ENCODE peak calls at places on chromosomes 11 and 22, in five cellular contexts. K, P, R, Q and W are unnamed samples.

GRCh38 chr22:45554040-45554406 is 51.3 kb downstream of the FBLN1 start:
- DNase-seq in Q (no peak), K (no peak), R (no peak), P (no peak), W (no peak)

GRCh38 chr11:66835762-66836405 is 7.4 kb upstream of the RCE1 start:
- DNase-seq in K (no peak), R (no peak), Q (peak), P (no peak), W (no peak)

GRCh38 chr11:11786771-11787170 is 55.0 kb upstream of the USP47 start:
- DNase-seq in P (no peak), Q (peak), K (no peak), R (no peak), W (no peak)

GRCh38 chr11:84564180-84564866 is 1062.8 kb downstream of the DLG2 start:
- DNase-seq in R (peak), P (peak), K (peak), Q (peak), W (no peak)

GRCh38 chr11:73239571-73240189 is 21.6 kb downstream of the P2RY2 start:
- DNase-seq in P (no peak), Q (no peak), K (no peak), R (no peak), W (no peak)

GRCh38 chr22:28220626-28221363 is 301.7 kb upstream of the PITPNB start:
- DNase-seq in P (no peak), R (no peak), Q (no peak), K (no peak), W (no peak)

GRCh38 chr11:3153291-3153861 is 11.7 kb downstream of the OSBPL5 start:
- DNase-seq in R (peak), K (no peak), P (no peak), Q (peak), W (peak)

GRCh38 chr22:22593250-22593649 is 34.2 kb upstream of the PRAME start:
- DNase-seq in K (no peak), P (no peak), Q (no peak), R (no peak), W (no peak)

GRCh38 chr11:47714554-47715081 is 551 bp downstream of the AGBL2 start:
- DNase-seq in P (peak), K (no peak), R (no peak), Q (no peak), W (no peak)

GRCh38 chr22:36331306-36331911 is 56.4 kb downstream of the MYH9 start:
- DNase-seq in R (peak), Q (peak), K (peak), P (peak), W (peak)

GRCh38 chr11:79040348-79040747 is 400.5 kb downstream of the TENM4 start:
- DNase-seq in P (no peak), R (no peak), K (no peak), Q (peak), W (no peak)

GRCh38 chr11:18065572-18065971 is 19.5 kb upstream of the TPH1 start:
- DNase-seq in P (no peak), K (no peak), Q (no peak), R (no peak), W (no peak)

GRCh38 chr11:107494036-107494435 is 36.4 kb upstream of the CWF19L2 start:
- DNase-seq in Q (no peak), K (no peak), R (no peak), P (no peak), W (no peak)

GRCh38 chr11:15897211-15897960 is 459.0 kb downstream of the SOX6 start:
- DNase-seq in R (peak), P (no peak), K (no peak), Q (peak), W (no peak)

GRCh38 chr22:32410459-32410858 is 1.6 kb downstream of the RTCB start:
- DNase-seq in Q (no peak), P (no peak), R (no peak), K (no peak), W (no peak)

DNA sequence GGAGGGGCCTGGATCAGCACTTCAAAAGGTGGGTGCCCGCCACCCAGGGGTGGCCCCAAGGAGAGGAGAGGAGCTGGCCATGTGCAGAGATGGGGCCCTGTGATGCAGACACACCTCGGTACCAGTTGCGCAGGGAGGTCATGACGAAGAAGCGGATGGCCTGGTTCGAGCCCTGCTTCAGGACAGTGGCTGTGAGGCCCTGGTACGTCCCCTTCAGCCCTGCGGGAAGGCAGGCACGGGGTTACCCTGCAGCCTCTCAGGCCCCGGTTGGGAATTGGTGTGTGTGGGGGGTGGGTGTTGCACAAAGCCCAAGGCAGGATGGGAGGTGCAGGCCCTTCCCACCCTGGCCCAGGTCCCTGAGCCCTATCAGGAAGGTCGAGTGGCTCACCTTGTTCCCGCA is 1.8 kb downstream of the SLC25A1 start:
- DNase-seq in Q (no peak), R (no peak), P (peak), K (no peak), W (no peak)
- H3K4me3 ChIP-seq in Q (no peak), R (peak), P (no peak), K (peak), W (no peak)

GRCh38 chr11:123481647-123482046 is 51.6 kb downstream of the GRAMD1B start:
- DNase-seq in Q (no peak), P (no peak), K (no peak), R (no peak), W (no peak)

GRCh38 chr11:123484448-123484847 is 54.4 kb downstream of the GRAMD1B start:
- DNase-seq in Q (no peak), K (no peak), R (no peak), P (no peak), W (no peak)

GRCh38 chr11:123482225-123482624 is 52.2 kb downstream of the GRAMD1B start:
- DNase-seq in R (no peak), K (no peak), Q (peak), P (no peak), W (no peak)

GRCh38 chr11:123483465-123483864 is 53.4 kb downstream of the GRAMD1B start:
- DNase-seq in P (no peak), K (no peak), R (no peak), Q (no peak), W (no peak)

DNA sequence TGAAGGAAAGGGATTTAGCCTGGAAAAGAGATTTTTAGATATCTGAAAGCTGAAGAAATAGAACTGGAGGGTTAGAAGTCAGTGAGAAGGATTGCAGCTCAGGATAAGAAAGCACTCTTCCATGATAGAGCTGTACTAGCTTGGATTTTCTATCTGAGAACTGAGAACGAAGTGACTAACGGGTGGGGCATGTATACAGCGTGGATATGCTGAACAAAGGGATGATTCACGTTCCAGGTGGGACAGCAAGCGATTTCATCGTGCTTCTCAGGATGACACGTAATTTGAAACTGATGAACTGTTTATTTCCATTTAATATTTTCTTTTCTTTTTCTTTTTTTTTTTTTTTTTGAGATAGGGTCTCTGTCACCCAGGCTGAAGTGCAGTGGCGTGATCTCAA is 53.0 kb downstream of the GRAMD1B start:
- DNase-seq in K (peak), R (no peak), Q (peak), P (no peak), W (no peak)
- H3K27ac ChIP-seq in K (no peak), R (no peak), Q (no peak), P (peak), W (no peak)

GRCh38 chr11:60130496-60130895 is 42.0 kb downstream of the MS4A2 start:
- DNase-seq in K (peak), Q (no peak), P (no peak), R (no peak), W (no peak)
- TF ChIP-seq CTCF in K (peak), Q (no peak), P (peak), R (no peak), W (peak)

GRCh38 chr22:39997939-39998726 is 3.4 kb downstream of the FAM83F start:
- DNase-seq in R (no peak), Q (peak), P (no peak), K (no peak), W (no peak)
- H3K4me3 ChIP-seq in R (no peak), Q (no peak), P (no peak), K (no peak), W (no peak)

GRCh38 chr22:17436981-17437410 is 67.7 kb downstream of the CECR2 start:
- DNase-seq in Q (no peak), R (no peak), P (no peak), K (no peak), W (no peak)

GRCh38 chr22:17431179-17431578 is 61.9 kb downstream of the CECR2 start:
- DNase-seq in R (no peak), K (no peak), Q (no peak), P (no peak), W (no peak)

GRCh38 chr22:17435375-17435774 is 66.1 kb downstream of the CECR2 start:
- DNase-seq in Q (no peak), K (no peak), R (no peak), P (no peak), W (no peak)

GRCh38 chr22:17436382-17436951 is 67.2 kb downstream of the CECR2 start:
- DNase-seq in K (no peak), R (no peak), Q (no peak), P (no peak), W (no peak)

GRCh38 chr22:17434856-17435255 is 65.6 kb downstream of the CECR2 start:
- DNase-seq in P (no peak), R (no peak), K (no peak), Q (no peak), W (no peak)
- H3K27ac ChIP-seq in P (no peak), R (no peak), K (no peak), Q (no peak), W (no peak)

GRCh38 chr11:80107415-80107814 is 666.6 kb upstream of the TENM4 start:
- DNase-seq in Q (no peak), K (no peak), P (no peak), R (no peak), W (no peak)

GRCh38 chr11:80109031-80109430 is 668.2 kb upstream of the TENM4 start:
- DNase-seq in Q (peak), P (no peak), K (no peak), R (no peak), W (no peak)

GRCh38 chr11:80104196-80104595 is 663.4 kb upstream of the TENM4 start:
- DNase-seq in Q (no peak), P (no peak), R (no peak), K (no peak), W (no peak)

GRCh38 chr11:80103149-80103859 is 662.5 kb upstream of the TENM4 start:
- DNase-seq in Q (peak), R (peak), P (peak), K (no peak), W (no peak)
- TF ChIP-seq CTCF in Q (no peak), R (no peak), P (no peak), K (no peak), W (no peak)

GRCh38 chr11:114623720-114624119 is 28.1 kb upstream of the NXPE4 start:
- DNase-seq in R (no peak), Q (no peak), P (no peak), K (no peak), W (no peak)

GRCh38 chr11:114621950-114622809 is 26.6 kb upstream of the NXPE4 start:
- DNase-seq in P (no peak), Q (no peak), K (no peak), R (no peak), W (no peak)

GRCh38 chr11:114624455-114625207 is 29.0 kb upstream of the NXPE4 start:
- DNase-seq in R (no peak), K (no peak), P (no peak), Q (no peak), W (no peak)

GRCh38 chr11:114621072-114621471 is 25.5 kb upstream of the NXPE4 start:
- DNase-seq in K (no peak), P (no peak), Q (no peak), R (no peak), W (no peak)

GRCh38 chr11:114622858-114623257 is 27.3 kb upstream of the NXPE4 start:
- DNase-seq in P (no peak), R (no peak), Q (no peak), K (no peak), W (no peak)
- H3K4me3 ChIP-seq in P (no peak), R (no peak), Q (no peak), K (no peak), W (no peak)

GRCh38 chr22:24977370-24978230 is 25.1 kb downstream of the KIAA1671 start:
- DNase-seq in Q (no peak), R (no peak), P (peak), K (no peak), W (peak)
- H3K27ac ChIP-seq in Q (no peak), R (no peak), P (peak), K (peak), W (peak)